ENCODE peak calls at places on chromosomes 1 and 21, in four cellular contexts. I is K562, W is IMR-90, U is A549. S is an unnamed sample.
A peak's percentile ranks its signal among the peaks of the same experiment; 100 is the strongest.

GRCh38 chr1:24892188-24893153 is 37.6 kb downstream of the RUNX3 start:
- DNase-seq in W (no peak), U (no peak), I (no peak), S (no peak)

GRCh38 chr1:73781257-73781656 is 416.7 kb downstream of the LRRIQ3 start:
- DNase-seq in W (no peak), I (no peak), U (peak; percentile 64), S (no peak)

GRCh38 chr1:27368872-27369703 is 2.3 kb upstream of the MAP3K6 start:
- DNase-seq in I (no peak), W (peak; percentile 40), U (peak; percentile 42), S (no peak)

GRCh38 chr1:199157494-199157893 is 518.7 kb downstream of the PTPRC start:
- DNase-seq in U (no peak), I (no peak), W (peak; percentile 35), S (no peak)

GRCh38 chr1:183806086-183806485 is 1.2 kb downstream of the RGL1 start:
- DNase-seq in U (no peak), I (no peak), W (peak; percentile 50), S (no peak)

GRCh38 chr21:43979654-43980053 is 32.5 kb upstream of the TRAPPC10 start:
- DNase-seq in W (no peak), I (no peak), U (no peak), S (no peak)

GRCh38 chr1:78649628-78650027 is at the start of gene IFI44:
- DNase-seq in W (peak; percentile 77), U (no peak), I (no peak), S (peak; percentile 75)

GRCh38 chr1:48017716-48018115 is 20.5 kb upstream of the TRABD2B start:
- DNase-seq in I (no peak), U (peak; percentile 6), W (peak; percentile 25), S (no peak)

GRCh38 chr1:175933801-175934200 is 190.4 kb upstream of the TNR start:
- DNase-seq in W (peak; percentile 60), I (no peak), U (peak; percentile 4), S (no peak)

GRCh38 chr1:107867422-107867821 is 97.6 kb downstream of the VAV3 start:
- DNase-seq in U (no peak), W (no peak), I (no peak), S (no peak)

GRCh38 chr1:18727956-18728355 is 97.3 kb downstream of the PAX7 start:
- DNase-seq in W (no peak), U (no peak), I (no peak), S (no peak)

GRCh38 chr1:228848406-228848805 is 113.1 kb downstream of the RHOU start:
- DNase-seq in U (no peak), W (no peak), I (no peak), S (no peak)

GRCh38 chr1:219987325-219987724 is 59.0 kb upstream of the SLC30A10 start:
- DNase-seq in I (no peak), W (no peak), U (no peak), S (no peak)

GRCh38 chr1:30755746-30756145 is 1.8 kb downstream of the LAPTM5 start:
- DNase-seq in U (no peak), I (no peak), W (no peak), S (no peak)

GRCh38 chr1:3597599-3597964 is 13.7 kb downstream of the MEGF6 start:
- DNase-seq in I (no peak), U (no peak), W (no peak), S (no peak)

GRCh38 chr1:65254320-65255087 is 54.8 kb upstream of the DNAJC6 start:
- DNase-seq in U (peak; percentile 58), I (peak; percentile 94), W (peak; percentile 30), S (no peak)

GRCh38 chr1:157235307-157235706 is 97.1 kb upstream of the ETV3 start:
- DNase-seq in U (no peak), I (no peak), W (no peak), S (no peak)

GRCh38 chr1:206925116-206925736 is 3.5 kb upstream of the FCMR start:
- DNase-seq in U (peak; percentile 48), I (peak; percentile 49), W (no peak), S (peak; percentile 91)

DNA sequence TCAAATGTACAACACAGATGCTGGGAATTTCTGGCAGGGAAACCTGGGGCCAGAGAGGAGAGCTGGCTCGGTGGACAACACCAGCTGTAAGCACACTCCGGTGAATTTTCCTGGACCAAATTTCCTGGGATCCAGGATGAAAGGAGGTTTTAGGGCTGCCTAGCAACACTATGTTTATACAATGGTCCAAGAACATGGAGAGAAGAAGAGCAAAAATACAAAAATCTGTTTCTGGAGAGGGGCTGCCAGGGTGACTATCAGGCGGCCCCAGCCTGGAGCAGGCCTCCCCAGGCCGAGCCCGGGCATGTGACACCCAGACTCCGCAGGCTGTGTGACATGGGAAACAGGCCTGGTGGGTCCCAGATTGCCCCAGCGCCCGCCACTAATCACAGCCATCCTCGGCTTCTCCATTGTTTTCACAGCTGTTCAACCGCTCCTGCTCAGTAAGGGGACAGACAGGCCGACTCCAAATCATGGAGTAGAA is 336.0 kb upstream of the NFIA start:
- DNase-seq in U (no peak), W (no peak), I (no peak), S (no peak)
- TF ChIP-seq ELK1 in U (no peak), W (no peak), I (no peak), S (no peak)

GRCh38 chr1:178869114-178869697 is 1.7 kb downstream of the ANGPTL1 start:
- DNase-seq in W (peak; percentile 63), U (no peak), I (no peak), S (no peak)
- TF ChIP-seq ELK1 in W (no peak), U (no peak), I (no peak), S (no peak)

DNA sequence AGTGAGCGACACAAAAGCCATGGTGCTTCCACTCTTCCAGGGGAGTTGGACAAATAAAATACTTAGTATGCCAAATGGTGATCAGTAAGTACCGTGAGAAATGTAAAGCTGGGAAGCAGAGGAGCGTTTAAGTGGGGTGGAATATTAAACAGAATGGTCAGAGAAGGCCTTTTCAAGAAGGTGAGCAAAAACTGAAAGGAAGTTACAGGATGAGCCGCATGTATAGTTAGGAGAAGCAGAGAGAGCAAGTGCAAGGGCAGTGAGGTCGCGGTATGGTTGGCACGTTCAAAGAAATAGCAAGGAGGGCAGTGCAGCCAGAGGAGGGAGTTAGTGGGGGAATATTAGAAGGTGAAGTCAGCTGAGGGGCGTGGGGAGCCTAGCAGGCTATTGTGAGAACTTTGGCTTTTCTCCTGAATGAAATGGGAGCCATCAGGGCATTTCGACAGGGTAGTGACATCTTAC is 748 bp upstream of the ATP6V0B start:
- DNase-seq in U (no peak), W (no peak), I (peak; percentile 29), S (no peak)
- TF ChIP-seq ELK1 in U (no peak), W (no peak), I (no peak), S (no peak)

GRCh38 chr1:169240449-169241242 is 127.0 kb downstream of the NME7 start:
- DNase-seq in I (no peak), U (no peak), W (peak; percentile 44), S (no peak)
- TF ChIP-seq ELK1 in I (no peak), U (no peak), W (no peak), S (no peak)

DNA sequence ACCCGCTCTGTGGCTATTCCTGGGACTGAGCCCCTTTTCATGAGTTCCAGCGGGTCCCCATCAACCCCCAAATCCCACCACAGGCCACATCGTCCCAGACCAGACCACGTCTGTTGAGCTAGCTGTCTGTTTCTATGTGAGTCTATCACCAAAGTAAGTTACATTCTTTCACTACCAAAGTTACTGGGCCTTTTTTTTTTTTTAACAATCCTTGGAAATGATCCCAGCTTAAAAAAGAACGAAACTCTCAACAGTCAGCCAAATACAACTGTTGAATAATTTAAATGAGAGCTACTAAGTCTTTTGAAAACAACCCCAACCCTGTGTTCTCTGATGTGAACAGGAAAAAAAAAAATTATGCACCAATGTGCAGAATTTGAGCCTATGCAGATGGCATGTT is 134.0 kb upstream of the ETS2 start:
- DNase-seq in U (no peak), I (no peak), W (no peak), S (no peak)
- TF ChIP-seq ELK1 in U (no peak), I (no peak), W (no peak), S (no peak)

GRCh38 chr1:22652881-22653316 is at the start of gene C1QB:
- DNase-seq in W (no peak), I (no peak), U (no peak), S (no peak)
- TF ChIP-seq ELK1 in W (no peak), I (no peak), U (no peak), S (no peak)

S was measured in GM12878.